ENCODE peak calls at places on chromosomes 3 and 15, in eight cellular contexts. T is NCI-H82, U is posterior cingulate gyrus, D is right cardiac atrium, R is adrenal gland, F is sciatic nerve, C is fibroblast of lung, S is HAP-1. W is an unnamed sample.

GRCh38 chr3:31364711-31365110 is 168.0 kb upstream of the STT3B start:
- DNase-seq in F (no peak), U (no peak), T (no peak), S (no peak), C (peak; percentile 81), R (no peak), D (no peak), W (peak; percentile 13)

GRCh38 chr3:16883057-16883725 is 1.6 kb upstream of the PLCL2 start:
- DNase-seq in S (peak; percentile 71), U (no peak), F (peak; percentile 65), C (no peak), D (peak; percentile 48), T (no peak), R (no peak), W (peak; percentile 6)

GRCh38 chr3:191005790-191006189 is 143.3 kb upstream of the GMNC start:
- DNase-seq in T (no peak), F (no peak), C (peak; percentile 23), S (no peak), U (no peak), D (no peak), R (no peak), W (no peak)

GRCh38 chr3:48656061-48656840 is 6.4 kb downstream of the CELSR3 start:
- DNase-seq in S (peak; percentile 86), D (peak; percentile 94), U (peak; percentile 45), C (peak; percentile 54), T (no peak), F (peak; percentile 92), R (peak; percentile 78), W (no peak)

GRCh38 chr3:44584646-44585501 is at the start of gene ZNF660:
- DNase-seq in R (peak; percentile 57), C (peak; percentile 83), D (peak; percentile 86), U (peak; percentile 76), F (peak; percentile 72), T (peak; percentile 94), S (peak; percentile 78), W (peak; percentile 94)

GRCh38 chr3:27617552-27617951 is 104.6 kb downstream of the EOMES start:
- DNase-seq in U (no peak), D (no peak), F (no peak), C (no peak), S (no peak), R (no peak), T (no peak), W (no peak)

GRCh38 chr3:197023241-197023997 is 6.2 kb downstream of the MELTF start:
- DNase-seq in T (peak; percentile 62), S (peak; percentile 7), D (no peak), F (no peak), C (no peak), U (no peak), R (no peak), W (peak; percentile 91)

GRCh38 chr15:27121672-27122071 is 150.7 kb downstream of the GABRG3 start:
- DNase-seq in S (no peak), C (no peak), U (no peak), R (no peak), T (no peak), F (no peak), D (no peak), W (no peak)

GRCh38 chr3:129892486-129892856 is 1.0 kb downstream of the TMCC1 start:
- DNase-seq in R (no peak), C (no peak), F (no peak), D (no peak), S (no peak), U (peak; percentile 21), T (peak; percentile 59), W (peak; percentile 51)

GRCh38 chr15:47484997-47485396 is 232.3 kb upstream of the SEMA6D start:
- DNase-seq in S (no peak), F (no peak), C (no peak), T (no peak), R (no peak), D (no peak), U (no peak), W (no peak)

GRCh38 chr15:74200871-74201419 is 1.6 kb downstream of the STRA6 start:
- DNase-seq in F (peak; percentile 70), T (no peak), U (no peak), R (no peak), D (peak; percentile 71), S (no peak), C (peak; percentile 54), W (peak; percentile 55)

GRCh38 chr3:12155833-12156232 is 2.9 kb downstream of the TIMP4 start:
- DNase-seq in U (no peak), S (no peak), R (peak; percentile 43), F (no peak), D (no peak), T (no peak), C (peak; percentile 91), W (no peak)

GRCh38 chr15:31158858-31159569 is 57.5 kb upstream of the TRPM1 start:
- DNase-seq in U (no peak), C (no peak), S (no peak), R (no peak), D (no peak), T (no peak), F (no peak), W (no peak)

GRCh38 chr3:75395601-75396315 is 268.4 kb upstream of the FRG2C start:
- DNase-seq in C (no peak), U (no peak), T (no peak), D (no peak), R (no peak), F (no peak), S (no peak), W (no peak)

GRCh38 chr3:34011171-34012101 is 213.0 kb downstream of the PDCD6IP start:
- DNase-seq in F (no peak), T (peak; percentile 48), D (no peak), C (peak; percentile 57), U (no peak), R (no peak), S (peak; percentile 21), W (no peak)

GRCh38 chr3:115239717-115240116 is 92.6 kb upstream of the ZBTB20 start:
- DNase-seq in T (peak; percentile 84), R (peak; percentile 58), D (peak; percentile 48), U (peak; percentile 46), S (peak; percentile 9), F (peak; percentile 61), C (peak; percentile 99), W (peak; percentile 82)

GRCh38 chr3:123672429-123673146 is 87.7 kb upstream of the HACD2 start:
- DNase-seq in F (no peak), U (no peak), D (no peak), S (no peak), R (no peak), C (no peak), T (no peak), W (peak; percentile 17)

GRCh38 chr3:152382312-152383135 is 113.8 kb downstream of the MBNL1 start:
- DNase-seq in D (no peak), T (no peak), U (no peak), R (no peak), C (no peak), F (no peak), S (no peak), W (no peak)

GRCh38 chr3:105353485-105354161 is 13.1 kb upstream of the ALCAM start:
- DNase-seq in R (peak; percentile 18), U (peak; percentile 27), T (no peak), F (peak; percentile 67), D (peak; percentile 62), C (peak; percentile 73), S (no peak), W (no peak)

GRCh38 chr15:67981118-67981685 is 72.9 kb upstream of the PIAS1 start:
- DNase-seq in R (no peak), D (no peak), T (peak; percentile 69), F (no peak), U (no peak), S (no peak), C (no peak), W (peak; percentile 45)

GRCh38 chr3:189636048-189636447 is 4.9 kb downstream of the TP63 start:
- DNase-seq in R (no peak), T (peak; percentile 7), C (no peak), U (no peak), S (no peak), D (no peak), F (no peak), W (no peak)